ENCODE peak calls at places on chromosomes 12 and 14, in five cellular contexts. E is aorta, R is lower lobe of right lung, G is stomach, F is cardiac muscle cell. D is an unnamed sample.

GRCh38 chr12:79083181-79083580 is 218.6 kb downstream of the SYT1 start:
- DNase-seq in E (no peak), R (no peak), G (no peak), F (no peak), D (peak; percentile 9)

GRCh38 chr12:89335452-89336244 is 16.7 kb downstream of the DUSP6 start:
- DNase-seq in E (no peak), R (no peak), G (no peak), F (no peak), D (no peak)

GRCh38 chr12:59268295-59268809 is 327.5 kb upstream of the SLC16A7 start:
- DNase-seq in E (no peak), R (no peak), G (no peak), F (no peak), D (no peak)

GRCh38 chr14:65594153-65594881 is 181.8 kb downstream of the FUT8 start:
- DNase-seq in E (no peak), R (peak; percentile 57), G (peak; percentile 72), F (no peak), D (no peak)

GRCh38 chr12:92094751-92095161 is 50.9 kb downstream of the BTG1 start:
- DNase-seq in E (no peak), R (no peak), G (no peak), F (no peak), D (no peak)

GRCh38 chr14:90381011-90381790 is 15.6 kb upstream of the CALM1 start:
- DNase-seq in E (no peak), R (no peak), G (peak; percentile 34), F (peak; percentile 41), D (no peak)

GRCh38 chr14:93533864-93534263 is 103.1 kb downstream of the UNC79 start:
- DNase-seq in E (no peak), R (no peak), G (no peak), F (no peak), D (no peak)

GRCh38 chr14:21308132-21308478 is 28.2 kb downstream of the RPGRIP1 start:
- DNase-seq in E (no peak), R (no peak), G (no peak), F (peak; percentile 12), D (no peak)

GRCh38 chr14:61466249-61466904 is 145.0 kb downstream of the PRKCH start:
- DNase-seq in E (peak; percentile 77), R (no peak), G (no peak), F (peak; percentile 82), D (peak; percentile 84)

GRCh38 chr12:52415870-52416750 is 10.0 kb upstream of the KRT82 start:
- DNase-seq in E (no peak), R (no peak), G (no peak), F (no peak), D (peak; percentile 96)

GRCh38 chr14:104692261-104692938 is 3.0 kb downstream of the INF2 start:
- DNase-seq in E (no peak), R (no peak), G (no peak), F (no peak), D (no peak)

GRCh38 chr12:64998327-64999156 is 122.6 kb downstream of the WIF1 start:
- DNase-seq in E (no peak), R (no peak), G (no peak), F (peak; percentile 12), D (peak; percentile 73)

GRCh38 chr14:77307099-77307496 is 13.6 kb downstream of the POMT2 start:
- DNase-seq in E (no peak), R (no peak), G (no peak), F (no peak), D (peak; percentile 57)

GRCh38 chr14:88005978-88006851 is 1.3 kb downstream of the GPR65 start:
- DNase-seq in E (peak; percentile 51), R (peak; percentile 47), G (no peak), F (no peak), D (no peak)

GRCh38 chr12:101238806-101239329 is 28.8 kb upstream of the SLC5A8 start:
- DNase-seq in E (no peak), R (no peak), G (no peak), F (no peak), D (no peak)

GRCh38 chr12:130041983-130042812 is 120.1 kb upstream of the FZD10 start:
- DNase-seq in E (no peak), R (peak; percentile 64), G (no peak), F (peak; percentile 78), D (no peak)

GRCh38 chr14:89589400-89590128 is 172.5 kb upstream of the FOXN3 start:
- DNase-seq in E (peak; percentile 70), R (no peak), G (no peak), F (no peak), D (no peak)

GRCh38 chr14:30132201-30132600 is 204.6 kb upstream of the PRKD1 start:
- DNase-seq in E (no peak), R (no peak), G (no peak), F (no peak), D (no peak)

GRCh38 chr14:100069161-100069800 is 4.1 kb downstream of the EVL start:
- DNase-seq in E (no peak), R (no peak), G (no peak), F (no peak), D (no peak)
- H3K27ac ChIP-seq in E (no peak overlapping the region), R (peak overlapping the region; percentile 77), G (peak overlapping the region; percentile 74), F (no peak overlapping the region), D (no peak overlapping the region)

GRCh38 chr14:81694419-81694818 is 160.8 kb upstream of the SEL1L start:
- DNase-seq in E (no peak), R (no peak), G (no peak), F (no peak), D (no peak)
- H3K4me3 ChIP-seq in E (no peak overlapping the region), R (no peak overlapping the region), G (no peak overlapping the region), F (no peak overlapping the region), D (no peak overlapping the region)

GRCh38 chr12:121976950-121977349 is 44.7 kb upstream of the BCL7A start:
- DNase-seq in E (no peak), R (no peak), G (no peak), F (no peak), D (no peak)
- H3K27ac ChIP-seq in E (no peak overlapping the region), R (no peak overlapping the region), G (no peak overlapping the region), F (no peak overlapping the region), D (no peak overlapping the region)

DNA sequence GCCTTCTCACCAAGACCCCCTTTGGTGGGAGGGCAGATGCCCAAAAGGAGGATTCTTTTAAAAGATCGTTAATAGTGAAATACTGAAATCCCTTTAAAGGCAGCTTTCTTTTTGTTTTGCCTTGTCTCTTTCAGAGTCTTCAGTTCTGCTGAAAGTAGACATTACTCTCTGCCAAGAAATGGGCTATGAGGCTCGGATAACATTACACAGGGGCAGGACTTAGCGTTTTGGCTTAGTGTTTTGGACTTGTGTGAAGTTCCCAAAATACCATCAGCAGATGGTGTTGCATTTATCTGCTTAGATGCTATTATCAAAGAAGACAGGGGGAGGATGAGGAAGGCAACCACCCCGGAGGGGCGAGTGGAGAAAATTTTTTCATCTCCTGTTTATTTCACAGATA is 88.3 kb upstream of the METAP2 start:
- DNase-seq in E (no peak), R (no peak), G (no peak), F (no peak), D (no peak)
- H3K4me3 ChIP-seq in E (peak overlapping the region; percentile 96), R (peak overlapping the region; percentile 41), G (peak overlapping the region; percentile 29), F (no peak overlapping the region), D (peak overlapping the region; percentile 4)

GRCh38 chr12:72271741-72272661 is at the start of gene TRHDE:
- DNase-seq in E (peak; percentile 51), R (peak; percentile 68), G (no peak), F (peak; percentile 63), D (peak; percentile 64)
- H3K27ac ChIP-seq in E (no peak within 1 kb of the TSS), R (peak within 1 kb of the TSS; percentile 72), G (peak within 1 kb of the TSS; percentile 72), F (no peak within 1 kb of the TSS), D (peak within 1 kb of the TSS; percentile 79)

GRCh38 chr14:32509632-32510187 is 180.6 kb downstream of the AKAP6 start:
- DNase-seq in E (peak; percentile 81), R (no peak), G (peak; percentile 30), F (no peak), D (peak; percentile 93)
- H3K4me3 ChIP-seq in E (peak overlapping the region; percentile 11), R (no peak overlapping the region), G (no peak overlapping the region), F (no peak overlapping the region), D (no peak overlapping the region)

GRCh38 chr12:120799417-120800045 is 73.9 kb downstream of the ACADS start:
- DNase-seq in E (no peak), R (no peak), G (no peak), F (peak; percentile 40), D (no peak)
- H3K27ac ChIP-seq in E (no peak overlapping the region), R (no peak overlapping the region), G (no peak overlapping the region), F (peak overlapping the region; percentile 68), D (no peak overlapping the region)

GRCh38 chr14:103551338-103551762 is 11.1 kb downstream of the BAG5 start:
- DNase-seq in E (peak; percentile 86), R (peak; percentile 50), G (no peak), F (no peak), D (no peak)

GRCh38 chr14:103550451-103551337 is 11.8 kb downstream of the BAG5 start:
- DNase-seq in E (peak; percentile 59), R (peak; percentile 47), G (no peak), F (no peak), D (no peak)

GRCh38 chr14:103552811-103553210 is 9.6 kb downstream of the BAG5 start:
- DNase-seq in E (peak; percentile 35), R (peak; percentile 21), G (no peak), F (no peak), D (no peak)

GRCh38 chr14:103549361-103550311 is 12.8 kb downstream of the BAG5 start:
- DNase-seq in E (peak; percentile 53), R (peak; percentile 43), G (no peak), F (no peak), D (no peak)

DNA sequence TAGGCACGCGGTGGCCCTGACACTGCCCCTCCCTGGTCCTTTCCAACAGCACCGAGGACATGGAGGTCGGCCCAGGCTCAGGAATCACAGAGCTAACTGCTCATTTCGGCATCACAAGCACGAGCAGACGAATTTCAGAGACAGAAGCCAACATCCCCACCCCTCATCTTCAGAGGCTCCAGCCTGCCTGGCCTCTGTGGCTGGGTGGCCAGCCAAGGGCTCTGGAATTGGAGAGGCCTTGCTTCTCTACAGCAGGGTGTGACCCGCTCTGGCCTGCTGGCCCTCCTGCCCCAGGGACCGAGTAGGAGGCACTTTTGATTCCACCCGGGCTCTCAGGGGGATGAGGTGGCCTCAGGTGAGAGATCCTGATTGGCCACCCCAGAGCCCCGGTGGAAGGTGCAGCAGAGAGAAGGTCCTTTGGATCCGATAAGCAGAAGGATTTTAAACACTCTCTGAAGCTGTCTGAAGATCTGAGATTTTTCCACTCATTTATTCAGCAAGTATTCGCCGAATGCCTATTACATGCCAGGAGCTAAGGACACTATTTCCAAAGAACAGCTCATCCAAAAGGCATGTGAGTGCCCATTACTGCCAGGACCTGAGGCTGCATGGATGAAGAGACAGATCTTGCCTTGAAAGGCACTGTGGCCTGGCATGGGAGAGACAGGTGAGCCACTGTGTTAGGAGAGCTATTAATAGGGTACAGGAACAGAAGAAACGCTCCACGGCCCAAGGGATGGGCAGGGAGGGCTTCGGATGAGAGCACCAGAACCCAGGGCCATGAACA is 10.3 kb downstream of the BAG5 start:
- DNase-seq in E (peak; percentile 82), R (peak; percentile 68), G (no peak), F (no peak), D (peak; percentile 70)
- H3K4me3 ChIP-seq in E (no peak overlapping the region), R (peak overlapping the region; percentile 22), G (no peak overlapping the region), F (no peak overlapping the region), D (no peak overlapping the region)

DNA sequence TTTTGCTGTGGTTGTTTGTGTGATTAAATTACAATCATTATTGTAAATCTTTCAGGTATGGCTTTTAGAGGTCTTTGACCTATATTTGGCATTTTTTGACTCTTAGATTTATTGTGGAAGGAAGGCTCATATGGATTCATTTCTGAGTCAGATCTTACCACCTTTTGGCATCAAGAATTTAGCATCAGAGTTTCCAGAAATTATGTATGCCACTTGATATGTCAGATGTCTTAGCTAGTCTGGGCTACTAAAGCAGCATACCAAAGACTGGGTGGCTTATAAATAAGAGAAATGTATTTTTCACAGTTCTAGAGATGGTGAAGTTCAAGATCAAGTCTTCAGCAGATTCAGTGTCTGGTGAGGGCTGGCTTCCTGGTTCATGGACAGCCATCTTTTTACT is 129.5 kb upstream of the PZP start:
- DNase-seq in E (no peak), R (no peak), G (no peak), F (no peak), D (no peak)
- H3K27ac ChIP-seq in E (no peak overlapping the region), R (no peak overlapping the region), G (no peak overlapping the region), F (no peak overlapping the region), D (no peak overlapping the region)